ENCODE peak calls at places on chromosomes 7 and 10, in four cellular contexts. R, F, K and V are unnamed samples. For H3K27me3, H3K9me3 and H3K4me1, the result is how much of the 10 kb centered on the place peaks cover.

GRCh38 chr7:15853832-15854470 is 167.5 kb upstream of the MEOX2 start:
- DNase-seq in R (no peak), F (no peak), K (peak), V (no peak)

GRCh38 chr10:74418285-74418872 is 267.4 kb downstream of the ADK start:
- DNase-seq in R (peak), F (no peak), K (no peak), V (peak)

GRCh38 chr7:70379210-70379609 is 752.7 kb upstream of the GALNT17 start:
- DNase-seq in R (no peak), F (no peak), K (peak), V (no peak)

GRCh38 chr10:62813981-62814380 is 2.2 kb downstream of the EGR2 start:
- DNase-seq in R (no peak), F (no peak), K (no peak), V (no peak)

GRCh38 chr10:99523251-99523773 is 9.4 kb upstream of the NKX2-3 start:
- DNase-seq in R (no peak), F (no peak), K (no peak), V (no peak)

GRCh38 chr10:47406870-47407648 is 23.0 kb upstream of the ZNF488 start:
- DNase-seq in R (no peak), F (no peak), K (no peak), V (peak)

GRCh38 chr10:47277352-47278151 is 22.4 kb upstream of the GDF10 start:
- DNase-seq in R (no peak), F (no peak), K (no peak), V (peak)

GRCh38 chr10:52212062-52212461 is 102.0 kb upstream of the DKK1 start:
- DNase-seq in R (no peak), F (no peak), K (no peak), V (peak)

GRCh38 chr10:109219935-109220334 is 703.4 kb downstream of the XPNPEP1 start:
- DNase-seq in R (no peak), F (no peak), K (no peak), V (no peak)

GRCh38 chr10:76899490-76899889 is 738.1 kb downstream of the KCNMA1 start:
- DNase-seq in R (no peak), F (no peak), K (no peak), V (no peak)

GRCh38 chr10:122019414-122019975 is 30.5 kb downstream of the TACC2 start:
- DNase-seq in R (peak), F (no peak), K (no peak), V (peak)

GRCh38 chr10:67665491-67665890 is 30.5 kb downstream of the CTNNA3 start:
- DNase-seq in R (no peak), F (no peak), K (no peak), V (no peak)

GRCh38 chr10:46231087-46231486 is 55.7 kb upstream of the ANTXRL start:
- DNase-seq in R (peak), F (peak), K (no peak), V (no peak)

GRCh38 chr10:71651428-71651827 is 68.2 kb downstream of the C10orf105 start:
- DNase-seq in R (no peak), F (no peak), K (no peak), V (no peak)

GRCh38 chr10:15868006-15868405 is 7.7 kb upstream of the MINDY3 start:
- DNase-seq in R (no peak), F (no peak), K (no peak), V (no peak)

GRCh38 chr7:7424151-7424873 is 111.4 kb downstream of the COL28A1 start:
- DNase-seq in R (peak), F (peak), K (peak), V (peak)

GRCh38 chr10:58189269-58189668 is 78.4 kb downstream of the IPMK start:
- DNase-seq in R (no peak), F (no peak), K (peak), V (peak)

GRCh38 chr7:127629268-127629854 is 11.4 kb upstream of the PAX4 start:
- DNase-seq in R (peak), F (no peak), K (no peak), V (peak)

GRCh38 chr10:34206078-34206477 is 609.0 kb downstream of the PARD3 start:
- DNase-seq in R (no peak), F (no peak), K (no peak), V (no peak)

GRCh38 chr10:84059526-84059925 is 79.8 kb upstream of the GHITM start:
- DNase-seq in R (no peak), F (no peak), K (no peak), V (no peak)

GRCh38 chr7:105788816-105789349 is 87.5 kb downstream of the ATXN7L1 start:
- DNase-seq in R (no peak), F (no peak), K (no peak), V (no peak)

GRCh38 chr7:112594397-112594796 is 113.6 kb downstream of the LSMEM1 start:
- DNase-seq in R (no peak), F (no peak), K (no peak), V (no peak)

GRCh38 chr7:137074386-137075030 is 206.1 kb downstream of the CHRM2 start:
- DNase-seq in R (no peak), F (no peak), K (no peak), V (no peak)

GRCh38 chr7:130324270-130324669 is 20.3 kb upstream of the CPA5 start:
- DNase-seq in R (no peak), F (no peak), K (no peak), V (no peak)

GRCh38 chr10:8112230-8112915 is 57.9 kb downstream of the GATA3 start:
- DNase-seq in R (no peak), F (no peak), K (no peak), V (no peak)

GRCh38 chr7:33760834-33761233 is 144.5 kb upstream of the BMPER start:
- DNase-seq in R (no peak), F (no peak), K (no peak), V (no peak)

GRCh38 chr10:47255866-47256265 is 44.1 kb upstream of the GDF10 start:
- DNase-seq in R (no peak), F (no peak), K (no peak), V (no peak)

GRCh38 chr10:59628456-59628855 is 81.2 kb downstream of the SLC16A9 start:
- DNase-seq in R (no peak), F (no peak), K (no peak), V (no peak)

GRCh38 chr7:69953319-69954067 is 355.2 kb downstream of the AUTS2 start:
- DNase-seq in R (no peak), F (no peak), K (no peak), V (no peak)

GRCh38 chr7:66362136-66362535 is 157.0 kb downstream of the TPST1 start:
- DNase-seq in R (no peak), F (no peak), K (no peak), V (no peak)

GRCh38 chr7:79897166-79897565 is 237.5 kb upstream of the GNAI1 start:
- DNase-seq in R (no peak), F (no peak), K (no peak), V (no peak)
- H3K27me3 ChIP-seq in R (under half), F (under half), K (under half), V (under half)

GRCh38 chr10:131776496-131776895 is 124.3 kb upstream of the PPP2R2D start:
- DNase-seq in R (no peak), F (no peak), K (no peak), V (no peak)
- H3K9me3 ChIP-seq in R (under half), F (under half), K (under half), V (under half)

GRCh38 chr7:134667899-134668298 is 21.2 kb downstream of the BPGM start:
- DNase-seq in R (no peak), F (no peak), K (no peak), V (no peak)

GRCh38 chr7:134671670-134672069 is 25.0 kb downstream of the BPGM start:
- DNase-seq in R (no peak), F (no peak), K (no peak), V (no peak)

GRCh38 chr7:134669845-134670373 is 23.3 kb downstream of the BPGM start:
- DNase-seq in R (peak), F (no peak), K (peak), V (peak)

GRCh38 chr7:134674424-134674823 is 27.8 kb downstream of the BPGM start:
- DNase-seq in R (no peak), F (no peak), K (no peak), V (no peak)

GRCh38 chr7:134669388-134669787 is 22.7 kb downstream of the BPGM start:
- DNase-seq in R (no peak), F (no peak), K (no peak), V (no peak)
- H3K4me1 ChIP-seq in R (under half), F (under half), K (under half), V (under half)

DNA sequence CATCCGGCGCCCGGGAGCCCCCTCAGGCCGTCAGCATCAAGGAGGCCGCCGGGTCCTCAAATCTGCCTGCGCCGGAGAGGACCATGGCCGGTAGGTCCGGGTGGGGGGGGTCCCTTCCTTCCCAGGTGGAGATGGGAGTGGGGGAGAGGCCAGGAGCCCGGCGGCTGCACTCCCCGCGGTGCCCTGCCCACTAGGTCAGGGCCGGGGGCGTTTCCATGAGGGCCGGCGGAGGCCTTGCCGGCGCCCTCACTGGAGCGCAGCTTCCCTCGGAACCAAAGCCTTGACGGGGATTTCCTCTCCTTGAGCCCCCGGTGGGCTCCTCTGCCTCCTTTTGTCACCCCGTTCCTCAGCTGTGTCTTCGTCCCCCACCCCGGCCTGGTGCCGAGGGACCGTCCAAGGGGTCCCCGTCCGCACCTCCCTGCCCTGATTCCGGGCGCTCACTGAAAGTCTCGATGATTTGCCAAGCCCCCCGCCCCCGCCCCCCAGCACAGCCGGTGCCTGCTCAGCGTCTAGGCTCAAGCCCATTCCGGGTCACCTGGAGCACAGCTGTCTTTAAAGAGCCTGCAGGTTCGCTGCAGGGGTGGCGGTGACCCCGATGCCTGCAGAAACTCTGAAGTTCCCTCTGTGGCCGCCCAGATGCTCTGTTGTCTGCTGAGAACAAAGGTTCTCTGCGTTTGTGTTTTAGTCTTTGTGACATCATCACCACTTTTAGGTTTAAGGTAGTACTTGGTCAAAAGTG is 580 bp downstream of the VENTX start:
- DNase-seq in R (no peak), F (no peak), K (no peak), V (no peak)
- H3K27me3 ChIP-seq in R (under half), F (under half), K (under half), V (under half)

DNA sequence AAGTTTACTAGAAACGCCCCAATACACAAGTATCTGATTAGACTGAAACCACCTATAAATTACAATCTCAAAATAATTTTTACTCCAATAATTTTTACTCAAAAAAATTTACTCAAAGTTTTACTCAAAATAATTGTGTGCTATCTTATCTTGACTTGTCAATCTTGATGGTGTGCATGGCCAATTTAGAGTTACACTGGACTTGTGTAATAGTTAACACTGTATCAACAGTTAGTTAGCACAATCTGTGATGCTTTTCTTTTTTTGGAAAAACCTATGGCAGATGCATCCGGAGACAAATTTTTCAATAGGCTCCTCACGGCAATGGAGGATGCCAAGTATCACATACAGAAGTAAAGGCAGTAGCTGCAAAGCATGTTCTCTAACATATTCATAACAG is 24.9 kb downstream of the LMOD2 start:
- DNase-seq in R (no peak), F (no peak), K (no peak), V (no peak)
- H3K9me3 ChIP-seq in R (under half), F (under half), K (under half), V (under half)

DNA sequence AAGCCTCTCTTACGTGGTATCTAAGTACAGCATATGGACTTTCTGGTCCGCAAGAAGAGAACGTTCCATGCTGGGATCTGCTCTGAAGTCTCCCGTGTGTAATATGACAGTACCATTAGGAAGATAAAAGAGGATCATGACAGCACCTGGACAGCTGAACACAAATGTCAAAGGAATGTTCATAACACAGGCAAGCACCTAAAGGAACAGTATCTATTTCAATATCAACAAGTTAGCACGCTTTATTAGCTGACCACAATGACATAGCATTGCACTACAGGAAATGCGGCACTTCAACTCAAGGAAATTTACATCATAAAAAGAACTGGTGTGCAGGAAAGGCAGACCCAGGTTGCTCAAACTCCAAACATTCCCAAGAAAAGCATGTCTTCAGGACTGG is 9.8 kb downstream of the DCLRE1A start:
- DNase-seq in R (no peak), F (no peak), K (no peak), V (no peak)
- H3K4me1 ChIP-seq in R (under half), F (under half), K (under half), V (under half)

DNA sequence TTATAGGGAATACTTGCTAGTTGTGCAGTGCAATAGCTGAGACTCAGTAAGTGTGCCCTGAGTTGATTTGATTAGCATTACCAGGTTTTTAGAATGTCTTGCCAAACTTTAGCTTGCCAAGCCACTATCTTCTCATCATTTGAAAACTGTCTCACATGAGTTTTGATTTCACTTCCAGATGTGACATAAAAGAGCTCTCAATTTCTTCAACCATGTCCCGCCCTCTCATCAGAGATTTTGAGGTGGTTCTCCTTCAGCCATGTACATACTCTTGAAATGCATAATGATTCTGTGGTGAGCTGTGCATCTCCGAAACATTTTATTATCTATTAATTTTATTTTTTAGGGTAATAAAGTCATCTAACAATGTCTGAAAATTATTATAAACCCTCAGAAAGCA is 215.0 kb upstream of the SEMA3E start:
- DNase-seq in R (no peak), F (no peak), K (no peak), V (no peak)
- H3K27me3 ChIP-seq in R (under half), F (under half), K (under half), V (under half)

GRCh38 chr10:131675104-131675503 is 225.7 kb upstream of the PPP2R2D start:
- DNase-seq in R (no peak), F (no peak), K (no peak), V (no peak)
- H3K9me3 ChIP-seq in R (under half), F (under half), K (under half), V (under half)

DNA sequence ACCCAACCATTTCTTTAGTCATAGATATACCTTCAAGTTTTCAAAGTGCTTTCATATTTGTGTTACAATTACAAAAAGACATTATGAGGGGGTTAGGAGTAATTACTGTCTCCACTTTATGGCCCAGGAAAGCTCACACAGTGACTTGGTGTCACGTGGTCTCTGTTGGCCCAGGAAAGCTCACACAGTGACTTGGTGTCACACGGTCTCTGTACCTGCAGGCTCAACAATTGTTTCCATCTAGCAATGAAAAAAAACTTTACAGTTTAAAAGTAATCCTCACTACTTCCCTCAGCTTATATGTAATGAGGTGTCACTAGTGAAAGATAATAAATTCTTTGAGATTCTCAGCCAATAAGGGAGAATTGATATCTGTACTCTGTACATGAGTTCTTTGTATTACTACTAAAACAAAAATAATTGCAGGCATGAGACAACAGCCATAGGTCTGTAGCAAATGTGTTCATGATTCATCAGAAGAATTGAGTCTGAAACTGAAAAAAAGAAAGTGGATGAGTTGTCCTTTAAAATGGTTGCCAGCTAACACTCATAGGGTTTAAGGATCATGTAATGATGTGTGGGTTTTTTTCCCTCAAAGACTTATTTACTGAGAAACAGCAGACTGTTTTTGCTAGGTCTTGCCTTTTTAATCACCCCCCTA is 10.9 kb downstream of the OGDH start:
- DNase-seq in R (no peak), F (no peak), K (no peak), V (peak)
- H3K4me1 ChIP-seq in R (under half), F (under half), K (under half), V (under half)